ENCODE peak calls at places on chromosomes 5 and 9, in five cellular contexts. U is HAP-1, R is endodermal cell, V is aorta, F is left ventricle myocardium inferior. W is an unnamed sample. For H3K4me1, H3K27me3 and H3K36me3, the result is how much of the 10 kb centered on the place peaks cover.

GRCh38 chr9:117704024-117704575 is at the start of gene TLR4:
- DNase-seq in U (no peak), R (peak), V (peak), F (peak), W (peak)

GRCh38 chr5:175034924-175035323 is 310.5 kb downstream of the MSX2 start:
- DNase-seq in F (no peak), V (no peak), U (no peak), R (no peak), W (no peak)

GRCh38 chr9:79687131-79687447 is 115.3 kb downstream of the TLE4 start:
- DNase-seq in F (no peak), R (no peak), U (no peak), V (no peak), W (no peak)

GRCh38 chr5:23820764-23821471 is 313.5 kb downstream of the PRDM9 start:
- DNase-seq in F (no peak), U (no peak), R (no peak), V (no peak), W (no peak)

GRCh38 chr9:134965421-134965820 is 47.7 kb upstream of the FCN1 start:
- DNase-seq in U (no peak), R (peak), F (no peak), V (peak), W (no peak)

GRCh38 chr5:137888875-137889759 is at the start of gene PKD2L2:
- DNase-seq in V (peak), R (peak), F (peak), U (peak), W (peak)

GRCh38 chr9:131347376-131348020 is 46.4 kb upstream of the PRRC2B start:
- DNase-seq in F (no peak), V (peak), U (peak), R (no peak), W (no peak)

GRCh38 chr5:174425271-174425963 is 299.0 kb upstream of the MSX2 start:
- DNase-seq in V (no peak), F (no peak), U (no peak), R (no peak), W (no peak)

GRCh38 chr5:39518516-39518915 is 93.7 kb upstream of the DAB2 start:
- DNase-seq in U (no peak), V (no peak), R (no peak), F (no peak), W (no peak)

GRCh38 chr5:73312146-73312871 is 136.3 kb downstream of the FOXD1 start:
- DNase-seq in F (no peak), U (peak), V (peak), R (no peak), W (no peak)

GRCh38 chr5:168188182-168188581 is 103.3 kb upstream of the WWC1 start:
- DNase-seq in R (no peak), V (no peak), U (no peak), F (no peak), W (no peak)

GRCh38 chr9:83281306-83282255 is 218.6 kb upstream of the RASEF start:
- DNase-seq in R (no peak), U (no peak), V (peak), F (no peak), W (peak)

GRCh38 chr5:169356181-169356580 is 55.2 kb upstream of the SLIT3 start:
- DNase-seq in U (no peak), V (no peak), R (no peak), F (no peak), W (no peak)
- H3K4me1 ChIP-seq in U (under half), V (under half), R (under half), F (under half), W (under half)

GRCh38 chr5:154470949-154471870 is 6.8 kb downstream of the HAND1 start:
- DNase-seq in V (no peak), U (no peak), F (no peak), R (no peak), W (no peak)
- H3K27me3 ChIP-seq in V (under half), U (half or more), F (half or more), R (half or more), W (half or more)

GRCh38 chr5:14305045-14305444 is 161.9 kb downstream of the TRIO start:
- DNase-seq in R (no peak), F (peak), V (no peak), U (no peak), W (peak)
- H3K36me3 ChIP-seq in R (under half), F (under half), V (under half), U (under half), W (under half)

GRCh38 chr5:15191012-15191411 is 309.0 kb upstream of the FBXL7 start:
- DNase-seq in F (no peak), V (no peak), U (no peak), R (no peak), W (no peak)
- H3K4me1 ChIP-seq in F (under half), V (under half), U (under half), R (under half), W (under half)

GRCh38 chr9:87525546-87526303 is 28.1 kb downstream of the DAPK1 start:
- DNase-seq in U (no peak), V (no peak), R (peak), F (no peak), W (no peak)
- H3K27me3 ChIP-seq in U (under half), V (under half), R (under half), F (under half), W (under half)

DNA sequence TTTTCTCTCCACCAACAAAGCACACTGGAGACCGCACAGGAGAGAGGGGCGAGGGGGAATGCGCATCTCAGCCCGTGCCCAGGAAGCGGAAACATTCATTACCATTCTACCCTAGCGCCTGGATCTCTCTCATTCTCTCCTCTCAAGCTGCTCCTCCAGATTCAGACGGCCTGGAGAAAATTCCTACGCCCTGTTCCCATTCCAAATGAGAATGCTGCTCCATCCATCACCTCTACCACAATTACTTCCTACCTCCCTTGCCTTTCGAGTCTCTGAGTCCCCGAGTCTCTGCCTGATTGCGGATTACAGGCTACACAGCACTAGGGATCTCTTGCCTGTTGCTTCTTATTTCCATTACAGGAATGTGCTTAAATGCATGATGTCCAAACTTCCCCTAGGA is 6.7 kb downstream of the DDX31 start:
- DNase-seq in U (no peak), V (no peak), R (peak), F (no peak), W (no peak)
- H3K36me3 ChIP-seq in U (under half), V (under half), R (half or more), F (under half), W (under half)

GRCh38 chr9:109956811-109957440 is 176.9 kb downstream of the PALM2AKAP2 start:
- DNase-seq in F (no peak), U (no peak), V (no peak), R (no peak), W (no peak)

GRCh38 chr9:109953300-109953699 is 173.3 kb downstream of the PALM2AKAP2 start:
- DNase-seq in F (no peak), U (no peak), R (no peak), V (no peak), W (no peak)

GRCh38 chr9:109948453-109948852 is 168.5 kb downstream of the PALM2AKAP2 start:
- DNase-seq in V (no peak), F (no peak), R (no peak), U (no peak), W (no peak)

GRCh38 chr9:109950710-109951443 is 170.9 kb downstream of the PALM2AKAP2 start:
- DNase-seq in V (no peak), R (no peak), F (no peak), U (no peak), W (no peak)

DNA sequence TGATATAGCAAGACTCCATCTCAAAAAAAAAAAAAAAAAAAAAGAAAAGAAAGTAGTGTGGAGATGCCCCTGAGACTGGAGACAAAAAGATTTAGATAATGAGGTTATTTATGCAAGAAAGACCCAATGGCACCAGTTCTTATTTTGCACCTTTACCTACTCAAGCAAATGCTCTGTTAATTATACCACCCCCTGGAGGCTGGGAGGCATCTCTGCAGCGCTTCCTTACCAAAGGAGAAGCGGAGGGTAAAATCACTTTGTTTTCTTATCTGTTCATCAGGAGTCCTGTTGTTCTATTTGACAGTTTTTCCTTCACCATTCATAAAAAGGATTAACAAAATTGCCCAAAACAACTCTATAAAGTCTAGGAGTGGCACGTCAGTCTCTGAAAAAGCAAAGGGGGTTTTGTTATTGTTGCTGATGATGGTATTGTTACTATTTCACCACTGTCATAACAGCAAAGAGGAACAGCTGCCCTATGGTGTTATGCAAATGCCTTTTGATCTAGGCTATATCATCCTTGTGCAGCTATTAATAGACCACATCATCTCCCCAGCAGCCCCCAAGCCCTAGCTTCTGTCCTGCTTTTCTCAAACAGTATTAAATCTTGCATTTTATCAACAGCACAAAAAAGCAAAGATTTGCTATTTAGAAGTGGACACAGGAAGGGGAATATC is 174.0 kb downstream of the PALM2AKAP2 start:
- DNase-seq in V (no peak), F (no peak), U (peak), R (no peak), W (no peak)
- H3K4me1 ChIP-seq in V (under half), F (under half), U (under half), R (under half), W (under half)

DNA sequence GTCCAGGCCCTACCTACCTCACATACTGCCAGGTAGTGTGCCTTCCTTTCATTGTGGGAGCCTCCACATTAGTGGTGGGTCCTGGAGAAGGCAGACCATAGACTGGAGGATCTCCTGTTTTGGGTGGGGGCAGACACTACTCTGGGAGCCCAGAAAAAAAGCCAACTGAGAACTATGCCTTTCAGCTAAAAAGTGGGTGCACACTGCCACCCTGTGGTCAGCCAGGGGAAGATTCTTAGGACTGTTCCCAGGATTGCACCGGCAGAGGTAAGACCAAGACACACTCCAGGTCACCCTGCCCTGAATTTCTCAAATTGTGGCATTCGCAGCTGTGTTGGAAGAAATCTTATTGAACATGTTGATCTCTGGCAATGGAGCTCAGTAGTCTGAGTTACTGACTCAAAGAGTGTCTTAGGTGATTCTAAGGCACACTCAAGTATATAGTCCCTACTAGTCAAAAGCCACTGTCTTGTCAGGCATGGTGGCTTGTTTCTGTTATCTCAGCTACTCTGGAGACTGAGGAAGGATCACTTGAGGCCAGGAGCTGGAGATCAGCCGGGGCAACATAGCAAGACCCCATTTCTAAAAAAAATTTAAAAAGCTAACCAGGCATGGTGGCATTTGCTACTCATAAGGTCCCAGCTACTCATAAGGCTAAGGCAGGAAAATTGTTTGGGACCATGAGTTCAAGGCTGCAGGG is 3.6 kb downstream of the SIGMAR1 start:
- DNase-seq in F (peak), U (peak), V (peak), R (peak), W (peak)
- H3K27me3 ChIP-seq in F (under half), U (under half), V (under half), R (under half), W (under half)